ENCODE peak calls at places on chromosomes 11 and 22, in six cellular contexts. V is kidney epithelial cell; M is GM12891; K is small intestine; C is fibroblast of pulmonary artery; T is activated CD4-positive, alpha-beta T cell treated with anti-CD3 and anti-CD28 coated beads for 24 hours. J is an unnamed sample.

GRCh38 chr11:128290106-128290840 is 297.1 kb downstream of the ETS1 start:
- DNase-seq in V (peak), M (no peak), K (peak), C (peak), T (peak), J (no peak)

GRCh38 chr22:42721045-42721434 is 370 bp upstream of the A4GALT start:
- DNase-seq in V (no peak), M (no peak), K (no peak), C (no peak), T (no peak), J (no peak)

GRCh38 chr22:45629469-45630089 is 42.1 kb upstream of the ATXN10 start:
- DNase-seq in V (no peak), M (no peak), K (no peak), C (no peak), T (no peak), J (no peak)

GRCh38 chr11:118396097-118396501 is 5.3 kb upstream of the ATP5MG start:
- DNase-seq in V (no peak), M (no peak), K (peak), C (no peak), T (no peak), J (no peak)

GRCh38 chr11:73818838-73819237 is 31.2 kb downstream of the MRPL48 start:
- DNase-seq in V (no peak), M (no peak), K (no peak), C (peak), T (no peak), J (no peak)

GRCh38 chr22:28328751-28329150 is 350.9 kb downstream of the TTC28 start:
- DNase-seq in V (no peak), M (no peak), K (no peak), C (no peak), T (no peak), J (no peak)

GRCh38 chr22:30290679-30291333 is 1.5 kb upstream of the CASTOR1 start:
- DNase-seq in V (no peak), M (no peak), K (no peak), C (peak), T (no peak), J (peak)

GRCh38 chr22:30047364-30047738 is 32.9 kb upstream of the HORMAD2 start:
- DNase-seq in V (no peak), M (peak), K (peak), C (peak), T (no peak), J (no peak)

GRCh38 chr11:46649180-46649738 is 31.9 kb downstream of the ATG13 start:
- DNase-seq in V (peak), M (no peak), K (no peak), C (peak), T (no peak), J (peak)

GRCh38 chr11:111719379-111719778 is 46.8 kb downstream of the PPP2R1B start:
- DNase-seq in V (no peak), M (no peak), K (no peak), C (no peak), T (no peak), J (no peak)

GRCh38 chr11:121575250-121575962 is 122.6 kb upstream of the SORL1-AS1 start:
- DNase-seq in V (no peak), M (no peak), K (no peak), C (peak), T (no peak), J (peak)

GRCh38 chr22:17921871-17922821 is 102.2 kb downstream of the MICAL3 start:
- DNase-seq in V (no peak), M (no peak), K (peak), C (no peak), T (no peak), J (no peak)

GRCh38 chr22:48574776-48575566 is 1252.7 kb downstream of the BRD1 start:
- DNase-seq in V (no peak), M (peak), K (no peak), C (peak), T (peak), J (peak)

GRCh38 chr11:45110562-45110961 is 35.9 kb upstream of the PRDM11 start:
- DNase-seq in V (no peak), M (peak), K (peak), C (peak), T (no peak), J (no peak)

GRCh38 chr11:94134651-94135512 is 6.2 kb downstream of the PANX1 start:
- DNase-seq in V (peak), M (no peak), K (peak), C (peak), T (peak), J (peak)

GRCh38 chr11:612961-613300 is 2.8 kb downstream of the IRF7 start:
- DNase-seq in V (no peak), M (no peak), K (no peak), C (no peak), T (no peak), J (no peak)

GRCh38 chr11:101915811-101916291 is 471 bp downstream of the ANGPTL5 start:
- DNase-seq in V (no peak), M (no peak), K (no peak), C (peak), T (no peak), J (peak)

GRCh38 chr22:21970037-21970799 is 12.4 kb downstream of the TOP3B start:
- DNase-seq in V (no peak), M (no peak), K (no peak), C (no peak), T (no peak), J (no peak)

GRCh38 chr11:121887564-121887963 is 228.5 kb downstream of the BLID start:
- DNase-seq in V (no peak), M (no peak), K (no peak), C (no peak), T (no peak), J (no peak)

GRCh38 chr11:24496728-24497396 is at the start of gene LUZP2:
- DNase-seq in V (no peak), M (peak), K (no peak), C (peak), T (no peak), J (peak)

GRCh38 chr22:25645266-25645665 is 80.8 kb downstream of the GRK3 start:
- DNase-seq in V (no peak), M (no peak), K (no peak), C (peak), T (no peak), J (no peak)

GRCh38 chr11:107017433-107018227 is 646 bp downstream of the GUCY1A2 start:
- DNase-seq in V (no peak), M (peak), K (no peak), C (peak), T (peak), J (peak)

GRCh38 chr11:3014314-3014938 is 22.3 kb upstream of the NAP1L4 start:
- DNase-seq in V (no peak), M (no peak), K (peak), C (no peak), T (no peak), J (no peak)

GRCh38 chr11:94671553-94672366 is 96.4 kb upstream of the AMOTL1 start:
- DNase-seq in V (no peak), M (no peak), K (no peak), C (no peak), T (no peak), J (no peak)

GRCh38 chr22:44091021-44091721 is 67.1 kb downstream of the PARVB start:
- DNase-seq in V (no peak), M (no peak), K (no peak), C (peak), T (no peak), J (peak)

GRCh38 chr11:116499396-116500001 is 273.3 kb downstream of the BUD13 start:
- DNase-seq in V (no peak), M (peak), K (peak), C (peak), T (peak), J (no peak)

GRCh38 chr11:57568330-57568766 is 876 bp upstream of the UBE2L6 start:
- DNase-seq in V (no peak), M (no peak), K (no peak), C (peak), T (peak), J (no peak)

GRCh38 chr11:35662649-35663407 is at the start of gene TRIM44:
- DNase-seq in V (peak), M (peak), K (peak), C (peak), T (peak), J (peak)

GRCh38 chr11:107819361-107820014 is 39.1 kb downstream of the SLC35F2 start:
- DNase-seq in V (no peak), M (no peak), K (no peak), C (peak), T (no peak), J (no peak)

GRCh38 chr11:119218141-119218878 is 12.2 kb downstream of the CBL start:
- DNase-seq in V (peak), M (no peak), K (no peak), C (peak), T (no peak), J (no peak)

GRCh38 chr11:64545605-64546004 is 45.4 kb upstream of the SLC22A12 start:
- DNase-seq in V (no peak), M (no peak), K (no peak), C (peak), T (no peak), J (no peak)

GRCh38 chr11:92266821-92267220 is 42.2 kb downstream of the FAT3 start:
- DNase-seq in V (no peak), M (no peak), K (peak), C (no peak), T (no peak), J (no peak)

GRCh38 chr11:35791088-35791958 is 128.7 kb downstream of the TRIM44 start:
- DNase-seq in V (no peak), M (no peak), K (no peak), C (no peak), T (no peak), J (no peak)

GRCh38 chr11:47177846-47178245 is 1.2 kb upstream of the ARFGAP2 start:
- DNase-seq in V (no peak), M (no peak), K (no peak), C (no peak), T (no peak), J (no peak)

GRCh38 chr11:96293583-96293982 is 49.4 kb downstream of the MAML2 start:
- DNase-seq in V (no peak), M (peak), K (no peak), C (peak), T (no peak), J (no peak)

GRCh38 chr22:23495614-23496444 is 84.3 kb downstream of the IGLL1 start:
- DNase-seq in V (no peak), M (no peak), K (no peak), C (no peak), T (no peak), J (no peak)

GRCh38 chr11:1218788-1219445 is 3.9 kb upstream of the MUC5B start:
- DNase-seq in V (no peak), M (no peak), K (no peak), C (no peak), T (no peak), J (no peak)

GRCh38 chr11:28615542-28615941 is 507.4 kb downstream of the METTL15 start:
- DNase-seq in V (no peak), M (no peak), K (no peak), C (peak), T (no peak), J (no peak)

GRCh38 chr11:105673089-105673488 is 63.2 kb downstream of the GRIA4 start:
- DNase-seq in V (peak), M (no peak), K (peak), C (peak), T (no peak), J (no peak)